ENCODE peak calls at places on chromosomes 2 and 18, in six cellular contexts. Z, Y, N, E, G and K are unnamed samples.

GRCh38 chr2:204015118-204015842 is 78.7 kb downstream of the ICOS start:
- DNase-seq in Z (no peak), Y (no peak), N (no peak), E (no peak), G (no peak), K (no peak)

GRCh38 chr18:35041752-35042379 is 653 bp downstream of the MAPRE2 start:
- DNase-seq in Z (no peak), Y (no peak), N (no peak), E (no peak), G (peak; percentile 44), K (no peak)

GRCh38 chr2:111616651-111617218 is 267.3 kb downstream of the ANAPC1 start:
- DNase-seq in Z (no peak), Y (no peak), N (no peak), E (no peak), G (no peak), K (no peak)

GRCh38 chr2:58206785-58207184 is 34.3 kb downstream of the FANCL start:
- DNase-seq in Z (no peak), Y (no peak), N (no peak), E (no peak), G (no peak), K (no peak)

GRCh38 chr2:235501663-235502009 is 7.8 kb downstream of the AGAP1 start:
- DNase-seq in Z (no peak), Y (no peak), N (no peak), E (no peak), G (no peak), K (no peak)

GRCh38 chr18:48566588-48566987 is 27.8 kb downstream of the CTIF start:
- DNase-seq in Z (no peak), Y (no peak), N (no peak), E (no peak), G (no peak), K (no peak)

GRCh38 chr2:16962459-16962858 is 296.8 kb upstream of the CYRIA start:
- DNase-seq in Z (no peak), Y (no peak), N (no peak), E (no peak), G (no peak), K (no peak)

GRCh38 chr2:65103013-65103720 is 26.7 kb downstream of the RAB1A start:
- DNase-seq in Z (no peak), Y (no peak), N (peak; percentile 79), E (no peak), G (no peak), K (no peak)

GRCh38 chr2:229270551-229271410 is at the start of gene PID1:
- DNase-seq in Z (no peak), Y (peak; percentile 48), N (peak; percentile 77), E (peak; percentile 60), G (no peak), K (no peak)

GRCh38 chr2:228658998-228659397 is 477.5 kb upstream of the SPHKAP start:
- DNase-seq in Z (no peak), Y (no peak), N (no peak), E (no peak), G (no peak), K (no peak)

GRCh38 chr2:28137221-28137620 is 246.7 kb downstream of the BABAM2 start:
- DNase-seq in Z (no peak), Y (no peak), N (no peak), E (no peak), G (no peak), K (no peak)

GRCh38 chr2:105563000-105563719 is 164.3 kb upstream of the FHL2 start:
- DNase-seq in Z (no peak), Y (no peak), N (no peak), E (no peak), G (no peak), K (no peak)

GRCh38 chr2:133598769-133599168 is 30.5 kb upstream of the NCKAP5 start:
- DNase-seq in Z (no peak), Y (no peak), N (no peak), E (no peak), G (no peak), K (no peak)

GRCh38 chr2:110858993-110859770 is 126.8 kb downstream of the ACOXL start:
- DNase-seq in Z (no peak), Y (no peak), N (no peak), E (no peak), G (no peak), K (no peak)

GRCh38 chr2:72349016-72349415 is 201.4 kb upstream of the CYP26B1 start:
- DNase-seq in Z (no peak), Y (no peak), N (no peak), E (no peak), G (no peak), K (no peak)

GRCh38 chr2:37764739-37765138 is 93.3 kb upstream of the CDC42EP3 start:
- DNase-seq in Z (no peak), Y (no peak), N (no peak), E (no peak), G (no peak), K (no peak)

GRCh38 chr2:80365762-80366161 is 61.2 kb upstream of the LRRTM1 start:
- DNase-seq in Z (no peak), Y (no peak), N (no peak), E (no peak), G (no peak), K (no peak)

GRCh38 chr2:524442-524841 is 152.8 kb downstream of the TMEM18 start:
- DNase-seq in Z (no peak), Y (no peak), N (no peak), E (no peak), G (no peak), K (no peak)

GRCh38 chr2:85785871-85786270 is 32.1 kb downstream of the ATOH8 start:
- DNase-seq in Z (no peak), Y (no peak), N (peak; percentile 25), E (no peak), G (no peak), K (no peak)

GRCh38 chr2:47321411-47322031 is 81.4 kb upstream of the MSH2 start:
- DNase-seq in Z (no peak), Y (no peak), N (no peak), E (peak; percentile 10), G (no peak), K (no peak)

GRCh38 chr2:9641641-9642040 is 10.8 kb upstream of the YWHAQ start:
- DNase-seq in Z (no peak), Y (no peak), N (no peak), E (no peak), G (no peak), K (no peak)

GRCh38 chr18:63553117-63553516 is 10.9 kb downstream of the SERPINB12 start:
- DNase-seq in Z (no peak), Y (no peak), N (no peak), E (no peak), G (no peak), K (no peak)

GRCh38 chr2:142140434-142140845 is 9.6 kb upstream of the LRP1B start:
- DNase-seq in Z (no peak), Y (no peak), N (no peak), E (no peak), G (no peak), K (no peak)

GRCh38 chr18:41624461-41624860 is 330.6 kb upstream of the PIK3C3 start:
- DNase-seq in Z (no peak), Y (no peak), N (no peak), E (no peak), G (no peak), K (no peak)

GRCh38 chr2:241558532-241559488 is at the start of gene BOK:
- DNase-seq in Z (no peak), Y (peak; percentile 55), N (peak; percentile 90), E (peak; percentile 85), G (no peak), K (no peak)

GRCh38 chr2:43155842-43156511 is 70.4 kb downstream of the ZFP36L2 start:
- DNase-seq in Z (no peak), Y (no peak), N (no peak), E (no peak), G (no peak), K (no peak)

GRCh38 chr2:43152186-43152585 is 74.2 kb downstream of the ZFP36L2 start:
- DNase-seq in Z (no peak), Y (no peak), N (no peak), E (no peak), G (no peak), K (no peak)

GRCh38 chr2:43149482-43150107 is 76.8 kb downstream of the ZFP36L2 start:
- DNase-seq in Z (no peak), Y (no peak), N (no peak), E (no peak), G (no peak), K (no peak)

GRCh38 chr2:43154685-43155084 is 71.7 kb downstream of the ZFP36L2 start:
- DNase-seq in Z (no peak), Y (no peak), N (no peak), E (no peak), G (no peak), K (no peak)

GRCh38 chr2:43152711-43153627 is 73.4 kb downstream of the ZFP36L2 start:
- DNase-seq in Z (no peak), Y (peak; percentile 59), N (no peak), E (peak; percentile 59), G (no peak), K (no peak)
- H3K4me1 ChIP-seq in Z (peaks cover 12% of the 10 kb centered on the region), Y (peaks cover 11% of the 10 kb centered on the region), N (no peaks in the 10 kb centered on the region), E (peaks cover 24% of the 10 kb centered on the region), G (peaks cover 59% of the 10 kb centered on the region), K (no peaks in the 10 kb centered on the region)

GRCh38 chr18:7585272-7585670 is 18.2 kb downstream of the PTPRM start:
- DNase-seq in Z (no peak), Y (no peak), N (no peak), E (no peak), G (no peak), K (no peak)
- H3K27ac ChIP-seq in Z (no peak overlapping the region), Y (no peak overlapping the region), N (no peak overlapping the region), E (no peak overlapping the region), G (no peak overlapping the region), K (no peak overlapping the region)

DNA sequence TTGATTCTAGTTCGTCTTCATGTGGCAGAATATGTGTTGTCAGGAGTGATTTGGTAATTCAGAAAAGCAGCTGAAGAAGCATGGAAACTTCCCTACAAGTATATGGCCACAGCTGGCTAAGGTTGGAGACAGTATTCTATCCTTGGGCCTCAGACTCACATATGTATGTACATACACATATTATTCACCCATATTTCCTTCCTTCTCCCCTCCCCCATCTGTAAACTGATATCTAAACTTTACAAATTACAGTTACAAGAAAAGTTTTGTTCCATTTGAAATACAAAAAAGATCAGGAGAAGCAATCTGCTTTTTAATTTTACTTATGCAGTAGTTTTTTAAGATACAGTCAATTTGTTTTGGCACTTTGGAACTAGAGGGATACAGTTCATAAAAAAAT is 3.1 kb downstream of the SP3 start:
- DNase-seq in Z (no peak), Y (no peak), N (no peak), E (no peak), G (no peak), K (no peak)
- H3K4me1 ChIP-seq in Z (peaks cover 56% of the 10 kb centered on the region), Y (peaks cover 72% of the 10 kb centered on the region), N (peaks cover 16% of the 10 kb centered on the region), E (peaks cover 71% of the 10 kb centered on the region), G (peaks cover 61% of the 10 kb centered on the region), K (no peaks in the 10 kb centered on the region)

DNA sequence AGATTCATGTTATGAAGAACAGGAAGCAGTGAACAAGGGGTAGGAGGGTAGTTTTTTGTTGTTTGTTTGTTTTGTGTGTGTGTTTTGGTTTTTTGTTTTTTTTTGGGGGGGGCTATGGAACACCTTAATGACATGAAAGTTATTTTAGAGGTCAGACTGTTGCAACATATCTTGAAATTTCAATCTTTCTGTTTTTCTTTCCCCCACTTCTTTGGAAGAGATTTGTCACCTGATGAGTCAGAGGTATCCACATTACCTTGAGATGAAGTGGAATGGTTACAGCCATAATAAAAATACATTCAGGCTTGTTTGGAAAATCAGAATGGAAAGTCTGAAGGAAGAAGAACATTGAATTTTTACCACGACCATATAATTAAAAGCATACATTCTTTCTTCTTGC is 2.1 kb upstream of the GTF3C3 start:
- DNase-seq in Z (no peak), Y (no peak), N (no peak), E (no peak), G (no peak), K (no peak)
- H3K27ac ChIP-seq in Z (no peak overlapping the region), Y (no peak overlapping the region), N (no peak overlapping the region), E (no peak overlapping the region), G (no peak overlapping the region), K (no peak overlapping the region)